ENCODE peak calls at places on chromosomes 3 and 15, in eight cellular contexts. E is pancreas, X is A549, N is IMR-90, G is ovary, B is stomach, J is PC-3, F is right cardiac atrium. O is an unnamed sample.
A peak's percentile ranks its signal among the peaks of the same experiment; 100 is the strongest.

GRCh38 chr15:90680371-90680935 is 36.7 kb upstream of the BLM start:
- DNase-seq in G (no peak), E (no peak), J (peak; percentile 90), X (no peak), F (no peak), N (peak; percentile 98), B (no peak), O (peak; percentile 78)

GRCh38 chr15:84781505-84781904 is 33.1 kb downstream of the ZNF592 start:
- DNase-seq in G (no peak), J (no peak), B (no peak), F (no peak), N (peak; percentile 47), E (no peak), X (no peak), O (no peak)

GRCh38 chr3:67790043-67790442 is 135.6 kb upstream of the SUCLG2 start:
- DNase-seq in E (no peak), X (peak; percentile 49), N (peak; percentile 52), B (peak; percentile 52), G (no peak), J (peak; percentile 49), F (no peak), O (peak; percentile 65)

GRCh38 chr3:126846316-126846715 is 136.6 kb upstream of the PLXNA1 start:
- DNase-seq in G (no peak), X (no peak), N (peak; percentile 34), B (no peak), E (no peak), F (no peak), J (peak; percentile 26), O (no peak)

GRCh38 chr15:62365795-62366442 is 200.8 kb upstream of the C2CD4B start:
- DNase-seq in X (no peak), E (peak; percentile 16), F (no peak), N (no peak), J (peak; percentile 6), G (no peak), B (peak; percentile 65), O (no peak)

GRCh38 chr3:194936091-194936490 is 250.4 kb downstream of the FAM43A start:
- DNase-seq in J (no peak), N (no peak), X (no peak), E (no peak), B (no peak), F (no peak), G (no peak), O (no peak)

GRCh38 chr3:10561942-10562565 is 56.7 kb upstream of the ATP2B2 start:
- DNase-seq in J (no peak), N (no peak), E (no peak), G (no peak), F (no peak), X (no peak), B (no peak), O (no peak)

GRCh38 chr15:73870700-73871408 is 2.5 kb upstream of the TBC1D21 start:
- DNase-seq in J (no peak), F (peak; percentile 84), G (peak; percentile 94), E (no peak), N (peak; percentile 18), B (peak; percentile 89), X (peak; percentile 7), O (peak; percentile 49)

GRCh38 chr3:46717447-46718231 is at the start of gene PRSS50:
- DNase-seq in J (no peak), N (no peak), E (no peak), B (peak; percentile 21), G (peak; percentile 34), F (no peak), X (no peak), O (no peak)

GRCh38 chr15:73936181-73936580 is 9.9 kb downstream of the LOXL1 start:
- DNase-seq in G (peak; percentile 75), N (peak; percentile 83), E (no peak), X (no peak), F (no peak), B (no peak), J (no peak), O (no peak)

GRCh38 chr3:53114011-53114400 is 16.2 kb downstream of the RFT1 start:
- DNase-seq in F (peak; percentile 73), E (peak; percentile 64), B (peak; percentile 86), X (peak; percentile 68), N (peak; percentile 78), G (peak; percentile 82), J (peak; percentile 90), O (peak; percentile 73)

GRCh38 chr15:99059010-99059981 is 45.6 kb upstream of the SYNM start:
- DNase-seq in J (peak; percentile 81), F (peak; percentile 88), B (peak; percentile 67), N (peak; percentile 87), E (peak; percentile 44), X (peak; percentile 78), G (peak; percentile 92), O (peak; percentile 61)

GRCh38 chr3:12299026-12299425 is 10.2 kb downstream of the PPARG start:
- DNase-seq in N (no peak), B (no peak), X (no peak), E (no peak), F (no peak), G (no peak), J (peak; percentile 57), O (no peak)

GRCh38 chr15:65318870-65319356 is 14.4 kb downstream of the RNU5B-1 start:
- DNase-seq in X (peak; percentile 83), F (peak; percentile 74), B (peak; percentile 83), N (peak; percentile 70), G (peak; percentile 86), J (peak; percentile 84), E (peak; percentile 67), O (peak; percentile 64)

GRCh38 chr15:29674661-29675533 is 147.4 kb downstream of the TJP1 start:
- DNase-seq in E (peak; percentile 82), X (peak; percentile 96), J (peak; percentile 65), B (peak; percentile 85), F (peak; percentile 40), N (peak; percentile 23), G (peak; percentile 70), O (no peak)

GRCh38 chr3:42802876-42803799 is 1.2 kb downstream of the HIGD1A start:
- DNase-seq in N (peak; percentile 22), J (peak; percentile 40), X (no peak), B (no peak), G (no peak), F (no peak), E (no peak), O (no peak)

GRCh38 chr3:105747621-105748165 is 121.1 kb downstream of the CBLB start:
- DNase-seq in E (no peak), B (no peak), X (no peak), N (no peak), G (no peak), F (no peak), J (no peak), O (no peak)

GRCh38 chr3:193997228-193998192 is 138.4 kb upstream of the HES1 start:
- DNase-seq in G (no peak), F (no peak), N (no peak), X (no peak), B (no peak), E (no peak), J (no peak), O (no peak)

DNA sequence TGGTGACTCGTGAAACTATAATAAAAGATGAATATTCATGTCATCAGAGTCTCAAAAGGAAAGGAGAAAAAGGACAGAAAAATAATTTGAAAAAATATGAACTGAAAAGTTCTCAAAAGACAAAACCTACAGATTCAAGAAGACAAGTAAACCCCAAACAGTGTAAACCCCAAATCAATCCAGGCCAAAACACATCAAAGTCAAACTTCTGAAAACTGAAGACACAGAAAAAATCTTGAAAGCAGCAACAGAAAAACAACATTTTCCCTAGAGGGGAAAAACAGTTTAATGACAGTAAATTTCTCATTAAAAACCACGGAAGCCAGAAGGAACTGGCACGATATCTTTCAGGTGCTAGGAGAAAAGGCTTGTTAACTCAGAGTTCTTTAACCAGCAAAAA is 143.8 kb downstream of the PEAK1 start:
- DNase-seq in G (no peak), N (no peak), J (no peak), X (no peak), F (no peak), B (no peak), E (no peak), O (no peak)
- H3K27ac ChIP-seq in G (no peak overlapping the region), N (no peak overlapping the region), J (no peak overlapping the region), X (no peak overlapping the region), F (no peak overlapping the region), B (no peak overlapping the region), E (no peak overlapping the region), O (no peak overlapping the region)

DNA sequence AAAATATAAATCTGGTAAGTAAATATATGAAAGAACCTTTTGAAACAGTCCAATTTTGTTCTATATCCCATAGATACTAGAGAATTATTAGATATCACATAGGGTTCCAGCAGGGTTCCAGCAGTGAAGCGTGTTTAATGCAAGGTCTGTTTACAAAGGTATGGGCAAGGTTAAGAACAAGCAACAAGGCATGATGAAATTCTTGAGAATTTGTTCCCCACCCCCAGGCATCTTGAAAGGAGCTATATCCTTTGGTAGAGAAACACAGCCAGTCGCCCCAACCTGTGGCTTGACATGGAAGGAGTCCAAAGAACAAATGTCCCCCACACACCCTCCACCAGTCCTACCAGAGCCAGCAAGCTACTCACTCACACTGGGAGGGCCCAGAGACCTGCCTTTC is 18.6 kb upstream of the FNDC3B start:
- DNase-seq in J (no peak), F (no peak), X (no peak), E (no peak), N (no peak), G (no peak), B (no peak), O (no peak)
- H3K27ac ChIP-seq in J (no peak overlapping the region), F (no peak overlapping the region), X (no peak overlapping the region), E (no peak overlapping the region), N (no peak overlapping the region), G (no peak overlapping the region), B (no peak overlapping the region), O (no peak overlapping the region)

GRCh38 chr15:41238100-41238499 is 7.0 kb downstream of the CHP1 start:
- DNase-seq in J (no peak), F (no peak), N (no peak), E (no peak), B (no peak), G (no peak), X (no peak), O (no peak)
- H3K27ac ChIP-seq in J (no peak overlapping the region), F (no peak overlapping the region), N (no peak overlapping the region), E (no peak overlapping the region), B (no peak overlapping the region), G (no peak overlapping the region), X (no peak overlapping the region), O (no peak overlapping the region)

DNA sequence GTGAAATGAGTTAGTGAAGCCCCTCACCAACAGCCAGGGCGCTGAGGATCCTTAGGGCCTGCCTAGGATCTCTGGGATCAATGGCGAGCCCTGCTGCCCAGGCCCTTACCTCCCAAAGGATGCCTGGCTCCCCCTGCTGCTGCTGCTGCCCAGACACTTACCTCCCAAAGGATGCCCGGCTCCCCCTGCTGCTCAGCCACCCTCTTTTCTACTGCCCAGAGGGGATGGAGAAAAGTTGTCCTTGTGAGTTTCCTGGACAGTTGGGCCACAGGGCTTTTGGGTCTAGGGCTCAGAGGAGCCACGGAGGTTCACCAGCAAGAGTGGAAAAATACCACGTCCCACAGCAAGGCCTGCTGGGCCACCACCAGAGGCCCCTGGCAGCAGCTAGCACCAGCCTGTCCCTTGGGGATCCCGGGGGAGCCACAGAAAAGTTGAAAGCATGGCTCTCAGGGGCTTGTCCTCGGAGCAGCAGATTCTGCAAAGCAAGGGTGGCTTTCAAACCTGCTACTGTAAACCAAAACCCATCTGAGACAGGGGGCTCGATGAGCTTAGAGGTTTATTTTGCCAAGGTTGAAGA is 59.4 kb downstream of the SLC6A6 start:
- DNase-seq in F (no peak), X (peak; percentile 79), G (no peak), N (peak; percentile 73), E (no peak), B (peak; percentile 57), J (peak; percentile 74), O (peak; percentile 65)
- H3K27ac ChIP-seq in F (no peak overlapping the region), X (peak overlapping the region; percentile 21), G (peak overlapping the region; percentile 68), N (peak overlapping the region; percentile 21), E (no peak overlapping the region), B (peak overlapping the region; percentile 83), J (no peak overlapping the region), O (no peak overlapping the region)